ENCODE peak calls at places on chromosomes 12 and 14, in ten cellular contexts. H is astrocyte, M is adrenal gland, L is left ventricle myocardium inferior, F is Peyer's patch, O is pancreas, A is mammary epithelial cell, X is ascending aorta, K is heart left ventricle, C is heart right ventricle. G is an unnamed sample.

GRCh38 chr14:88342980-88343379 is 19.9 kb upstream of the KCNK10 start:
- DNase-seq in H (no peak), M (no peak), L (no peak), F (no peak), O (no peak), A (no peak), X (no peak), K (no peak), C (no peak), G (no peak)

GRCh38 chr14:58637391-58638230 is at the start of gene DACT1:
- DNase-seq in H (peak; percentile 78), M (peak; percentile 65), L (peak; percentile 76), F (peak; percentile 36), O (peak; percentile 25), A (no peak), X (no peak), K (peak; percentile 72), C (peak; percentile 77), G (peak; percentile 70)

GRCh38 chr12:108205864-108206263 is 76.8 kb downstream of the WSCD2 start:
- DNase-seq in H (no peak), M (no peak), L (no peak), F (no peak), O (no peak), A (no peak), X (no peak), K (no peak), C (no peak), G (no peak)

GRCh38 chr12:101086490-101086889 is 123.5 kb downstream of the SLC5A8 start:
- DNase-seq in H (peak; percentile 83), M (no peak), L (no peak), F (no peak), O (no peak), A (peak; percentile 21), X (no peak), K (no peak), C (no peak), G (no peak)

GRCh38 chr14:104332634-104333270 is 194.4 kb downstream of the KIF26A start:
- DNase-seq in H (no peak), M (no peak), L (no peak), F (peak; percentile 12), O (no peak), A (no peak), X (no peak), K (no peak), C (no peak), G (no peak)

GRCh38 chr12:118979763-118980406 is 1.5 kb upstream of the SRRM4 start:
- DNase-seq in H (peak; percentile 2), M (peak; percentile 45), L (no peak), F (no peak), O (peak; percentile 24), A (peak; percentile 5), X (no peak), K (peak; percentile 21), C (no peak), G (no peak)

GRCh38 chr12:54991161-54991991 is 6.8 kb upstream of the TESPA1 start:
- DNase-seq in H (no peak), M (no peak), L (no peak), F (peak; percentile 57), O (no peak), A (no peak), X (no peak), K (no peak), C (no peak), G (no peak)

GRCh38 chr12:75447695-75448393 is 32.7 kb upstream of the GLIPR1 start:
- DNase-seq in H (no peak), M (no peak), L (no peak), F (no peak), O (no peak), A (peak; percentile 45), X (no peak), K (no peak), C (no peak), G (no peak)

GRCh38 chr14:101584049-101584859 is 23.0 kb downstream of the DIO3 start:
- DNase-seq in H (no peak), M (no peak), L (peak; percentile 21), F (no peak), O (no peak), A (no peak), X (no peak), K (no peak), C (peak; percentile 35), G (no peak)

GRCh38 chr12:26196424-26196722 is 1.0 kb downstream of the SSPN start:
- DNase-seq in H (peak; percentile 42), M (no peak), L (no peak), F (no peak), O (no peak), A (peak; percentile 6), X (no peak), K (no peak), C (no peak), G (no peak)

GRCh38 chr14:44873536-44873935 is 88.2 kb downstream of the KLHL28 start:
- DNase-seq in H (no peak), M (no peak), L (no peak), F (no peak), O (no peak), A (no peak), X (no peak), K (no peak), C (no peak), G (no peak)

GRCh38 chr14:34539407-34540180 is at the start of gene EAPP:
- DNase-seq in H (peak; percentile 96), M (peak; percentile 98), L (peak; percentile 98), F (peak; percentile 98), O (peak; percentile 98), A (peak; percentile 96), X (peak; percentile 96), K (peak; percentile 98), C (peak; percentile 98), G (peak; percentile 98)

GRCh38 chr12:30939234-30939633 is 12.7 kb downstream of the TSPAN11 start:
- DNase-seq in H (no peak), M (no peak), L (no peak), F (no peak), O (no peak), A (no peak), X (no peak), K (no peak), C (no peak), G (no peak)

GRCh38 chr14:95496111-95496681 is 20.3 kb downstream of the SYNE3 start:
- DNase-seq in H (peak; percentile 31), M (no peak), L (no peak), F (no peak), O (no peak), A (no peak), X (no peak), K (no peak), C (no peak), G (no peak)

GRCh38 chr14:95498622-95499353 is 17.7 kb downstream of the SYNE3 start:
- DNase-seq in H (no peak), M (peak; percentile 76), L (no peak), F (no peak), O (no peak), A (no peak), X (no peak), K (no peak), C (no peak), G (no peak)

GRCh38 chr14:95496690-95497241 is 19.7 kb downstream of the SYNE3 start:
- DNase-seq in H (peak; percentile 61), M (no peak), L (no peak), F (no peak), O (no peak), A (no peak), X (no peak), K (peak; percentile 41), C (no peak), G (no peak)

GRCh38 chr14:95499354-95499750 is 17.1 kb downstream of the SYNE3 start:
- DNase-seq in H (no peak), M (no peak), L (no peak), F (no peak), O (no peak), A (no peak), X (no peak), K (no peak), C (no peak), G (no peak)

GRCh38 chr14:95497561-95498011 is 18.9 kb downstream of the SYNE3 start:
- DNase-seq in H (no peak), M (no peak), L (no peak), F (peak; percentile 34), O (no peak), A (no peak), X (no peak), K (no peak), C (no peak), G (no peak)
- H3K4me1 ChIP-seq in H (peaks cover 28% of the 10 kb centered on the region), M (peaks cover 31% of the 10 kb centered on the region), L (peaks cover 81% of the 10 kb centered on the region), F (peaks cover 59% of the 10 kb centered on the region), O (no peaks in the 10 kb centered on the region), A (no peaks in the 10 kb centered on the region), X (peaks cover 8% of the 10 kb centered on the region), K (peaks cover 50% of the 10 kb centered on the region), C (peaks cover 22% of the 10 kb centered on the region), G (peaks cover 83% of the 10 kb centered on the region)

GRCh38 chr12:132774646-132775275 is 13.1 kb upstream of the ANKLE2 start:
- DNase-seq in H (no peak), M (no peak), L (no peak), F (no peak), O (no peak), A (no peak), X (no peak), K (no peak), C (no peak), G (no peak)
- H3K36me3 ChIP-seq in H (peaks cover 58% of the 10 kb centered on the region), M (peaks cover 87% of the 10 kb centered on the region), L (peaks cover 84% of the 10 kb centered on the region), F (no peaks in the 10 kb centered on the region), O (peaks cover 40% of the 10 kb centered on the region), A (peaks cover 27% of the 10 kb centered on the region), X (peaks cover 93% of the 10 kb centered on the region), K (peaks cover 40% of the 10 kb centered on the region), C (peaks cover 4% of the 10 kb centered on the region), G (peaks cover 81% of the 10 kb centered on the region)

GRCh38 chr14:98925362-98926040 is 346.5 kb downstream of the BCL11B start:
- DNase-seq in H (no peak), M (no peak), L (no peak), F (no peak), O (no peak), A (no peak), X (no peak), K (no peak), C (no peak), G (no peak)
- H3K4me3 ChIP-seq in H (no peak overlapping the region), M (no peak overlapping the region), L (no peak overlapping the region), F (no peak overlapping the region), O (no peak overlapping the region), A (no peak overlapping the region), X (no peak overlapping the region), K (no peak overlapping the region), C (no peak overlapping the region), G (no peak overlapping the region)

GRCh38 chr14:91060472-91061308 is at the start of gene RPS6KA5:
- DNase-seq in H (peak; percentile 100), M (peak; percentile 100), L (peak; percentile 100), F (peak; percentile 100), O (peak; percentile 100), A (peak; percentile 100), X (peak; percentile 100), K (peak; percentile 100), C (peak; percentile 100), G (peak; percentile 100)
- H3K4me1 ChIP-seq in H (peaks cover 14% of the 10 kb centered on the region), M (peaks cover 3% of the 10 kb centered on the region), L (peaks cover 37% of the 10 kb centered on the region), F (peaks cover 24% of the 10 kb centered on the region), O (no peaks in the 10 kb centered on the region), A (peaks cover 22% of the 10 kb centered on the region), X (peaks cover 3% of the 10 kb centered on the region), K (no peaks in the 10 kb centered on the region), C (peaks cover 10% of the 10 kb centered on the region), G (peaks cover 16% of the 10 kb centered on the region)

G was measured in right atrium auricular region.